ENCODE peak calls at places on chromosomes 6 and 20, in eight cellular contexts. G is transverse colon, A is sigmoid colon, W is GM23338, L is breast epithelium, U is prostate gland, H is K562, M is GM12892. J is an unnamed sample.

GRCh38 chr20:4136967-4137334 is 121.6 kb upstream of the RNF24 start:
- DNase-seq in G (no peak), A (no peak), W (no peak), L (no peak), U (no peak), H (no peak), M (no peak), J (no peak)

GRCh38 chr6:12296255-12296573 is 6.1 kb downstream of the EDN1 start:
- DNase-seq in G (peak), A (no peak), W (no peak), L (no peak), U (no peak), H (no peak), M (no peak), J (peak)

GRCh38 chr6:161228911-161229591 is 44.8 kb downstream of the AGPAT4 start:
- DNase-seq in G (no peak), A (no peak), W (no peak), L (no peak), U (no peak), H (peak), M (no peak), J (no peak)

GRCh38 chr20:32462900-32463641 is 104.9 kb downstream of the ASXL1 start:
- DNase-seq in G (peak), A (peak), W (no peak), L (no peak), U (no peak), H (no peak), M (no peak), J (peak)

GRCh38 chr6:53484409-53485280 is 60.3 kb downstream of the GCLC start:
- DNase-seq in G (peak), A (peak), W (peak), L (no peak), U (peak), H (peak), M (no peak), J (peak)

GRCh38 chr6:44381739-44382138 is 5.8 kb upstream of the CDC5L start:
- DNase-seq in G (no peak), A (no peak), W (no peak), L (no peak), U (no peak), H (no peak), M (no peak), J (no peak)

GRCh38 chr6:8113260-8113659 is 10.9 kb upstream of the EEF1E1 start:
- DNase-seq in G (no peak), A (no peak), W (no peak), L (no peak), U (no peak), H (no peak), M (no peak), J (no peak)

GRCh38 chr6:157505912-157506491 is 125.0 kb downstream of the ZDHHC14 start:
- DNase-seq in G (no peak), A (no peak), W (no peak), L (no peak), U (no peak), H (peak), M (no peak), J (no peak)

GRCh38 chr6:16154904-16155303 is 26.0 kb downstream of the MYLIP start:
- DNase-seq in G (no peak), A (no peak), W (no peak), L (no peak), U (no peak), H (no peak), M (no peak), J (no peak)

GRCh38 chr6:47729019-47729418 is 30.6 kb downstream of the ADGRF4 start:
- DNase-seq in G (no peak), A (no peak), W (no peak), L (no peak), U (no peak), H (no peak), M (no peak), J (no peak)

GRCh38 chr6:390914-391558 is 516 bp upstream of the IRF4 start:
- DNase-seq in G (no peak), A (no peak), W (peak), L (no peak), U (no peak), H (no peak), M (no peak), J (no peak)

GRCh38 chr6:36666726-36667591 is 11.6 kb upstream of the CDKN1A start:
- DNase-seq in G (peak), A (peak), W (peak), L (no peak), U (peak), H (peak), M (peak), J (peak)

GRCh38 chr6:42771741-42772100 is 10.1 kb upstream of the BICRAL start:
- DNase-seq in G (no peak), A (no peak), W (no peak), L (no peak), U (no peak), H (no peak), M (no peak), J (no peak)

GRCh38 chr6:15516923-15517560 is 145.8 kb downstream of the DTNBP1 start:
- DNase-seq in G (no peak), A (peak), W (no peak), L (no peak), U (no peak), H (no peak), M (no peak), J (no peak)

GRCh38 chr6:146935489-146935888 is 268.7 kb upstream of the STXBP5 start:
- DNase-seq in G (no peak), A (no peak), W (no peak), L (no peak), U (no peak), H (no peak), M (no peak), J (no peak)

GRCh38 chr6:75818061-75818855 is 69.2 kb downstream of the MYO6 start:
- DNase-seq in G (no peak), A (no peak), W (no peak), L (no peak), U (no peak), H (no peak), M (no peak), J (no peak)

GRCh38 chr6:148343028-148343374 is 363 bp downstream of the SASH1 start:
- DNase-seq in G (no peak), A (no peak), W (peak), L (no peak), U (peak), H (no peak), M (no peak), J (no peak)

GRCh38 chr6:170293881-170294755 is 3.2 kb upstream of the DLL1 start:
- DNase-seq in G (no peak), A (peak), W (no peak), L (no peak), U (no peak), H (no peak), M (no peak), J (no peak)

GRCh38 chr6:101296184-101296583 is 97.3 kb upstream of the GRIK2 start:
- DNase-seq in G (no peak), A (no peak), W (no peak), L (no peak), U (no peak), H (no peak), M (no peak), J (no peak)

GRCh38 chr6:52362443-52363221 is 681 bp downstream of the PAQR8 start:
- DNase-seq in G (peak), A (peak), W (peak), L (no peak), U (no peak), H (peak), M (peak), J (peak)

GRCh38 chr6:148455674-148456559 is 113.3 kb downstream of the SASH1 start:
- DNase-seq in G (no peak), A (no peak), W (peak), L (no peak), U (no peak), H (no peak), M (no peak), J (no peak)

GRCh38 chr20:56628015-56628872 is 862 bp upstream of the TFAP2C start:
- DNase-seq in G (no peak), A (peak), W (peak), L (no peak), U (no peak), H (no peak), M (no peak), J (no peak)

GRCh38 chr20:6416371-6416770 is 293.5 kb upstream of the FERMT1 start:
- DNase-seq in G (no peak), A (no peak), W (peak), L (no peak), U (no peak), H (no peak), M (no peak), J (no peak)

GRCh38 chr6:167140589-167141474 is 16.9 kb downstream of the GPR31 start:
- DNase-seq in G (peak), A (no peak), W (peak), L (no peak), U (no peak), H (no peak), M (no peak), J (no peak)

GRCh38 chr6:169450097-169450496 is 196.5 kb upstream of the THBS2 start:
- DNase-seq in G (no peak), A (no peak), W (no peak), L (no peak), U (no peak), H (no peak), M (no peak), J (no peak)

DNA sequence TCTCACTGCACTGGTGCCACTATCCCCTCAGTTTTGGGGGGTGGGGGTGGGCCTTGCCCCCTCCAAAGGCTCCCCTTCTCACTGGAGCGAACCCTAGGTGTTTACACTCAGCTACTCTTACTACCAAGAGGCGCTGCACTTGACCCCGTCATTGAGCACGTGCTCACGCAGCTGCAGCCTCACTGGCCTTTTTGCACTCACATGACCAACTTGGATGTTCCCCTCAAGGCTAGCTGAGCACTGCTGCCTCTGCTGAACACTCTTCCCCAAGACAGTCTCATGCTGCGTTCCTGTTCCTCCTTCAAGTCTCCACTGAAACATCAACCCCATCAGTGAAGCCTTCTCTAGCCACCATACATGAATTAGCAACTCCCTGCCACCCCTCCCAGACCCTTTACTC is 4.1 kb downstream of the SOD2 start:
- DNase-seq in G (no peak), A (no peak), W (no peak), L (no peak), U (no peak), H (no peak), M (no peak), J (no peak)
- TF ChIP-seq POLR2AphosphoS5 in G (no peak), A (no peak), W (no peak), L (peak), U (peak), H (no peak), M (no peak), J (no peak)

GRCh38 chr20:38452880-38453624 is 17.9 kb upstream of the SNHG17 start:
- DNase-seq in G (no peak), A (peak), W (no peak), L (peak), U (no peak), H (peak), M (no peak), J (no peak)
- TF ChIP-seq POLR2AphosphoS5 in G (no peak), A (no peak), W (no peak), L (no peak), U (no peak), H (peak), M (no peak), J (no peak)

DNA sequence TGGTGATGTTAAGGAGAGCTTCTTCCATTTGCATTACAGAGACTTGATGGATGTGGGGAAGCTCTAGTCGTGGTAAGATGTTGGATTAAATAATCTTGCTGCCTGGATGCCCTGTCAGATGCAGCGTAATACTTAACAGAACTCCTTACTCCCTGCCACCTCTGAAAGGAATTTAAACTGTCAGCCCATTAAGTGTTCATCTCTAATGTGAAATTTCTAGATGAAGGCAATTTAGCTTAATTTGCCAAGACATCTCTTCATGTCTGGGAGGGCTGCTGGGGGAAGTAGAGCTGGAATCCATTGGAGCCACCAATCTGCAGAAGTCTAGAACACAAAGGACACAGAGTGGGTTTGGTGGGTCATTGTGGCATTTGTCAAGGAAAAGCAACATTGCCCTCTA is 64.4 kb downstream of the SOBP start:
- DNase-seq in G (no peak), A (no peak), W (no peak), L (no peak), U (no peak), H (no peak), M (no peak), J (no peak)
- TF ChIP-seq POLR2AphosphoS5 in G (no peak), A (no peak), W (no peak), L (no peak), U (no peak), H (no peak), M (no peak), J (no peak)

DNA sequence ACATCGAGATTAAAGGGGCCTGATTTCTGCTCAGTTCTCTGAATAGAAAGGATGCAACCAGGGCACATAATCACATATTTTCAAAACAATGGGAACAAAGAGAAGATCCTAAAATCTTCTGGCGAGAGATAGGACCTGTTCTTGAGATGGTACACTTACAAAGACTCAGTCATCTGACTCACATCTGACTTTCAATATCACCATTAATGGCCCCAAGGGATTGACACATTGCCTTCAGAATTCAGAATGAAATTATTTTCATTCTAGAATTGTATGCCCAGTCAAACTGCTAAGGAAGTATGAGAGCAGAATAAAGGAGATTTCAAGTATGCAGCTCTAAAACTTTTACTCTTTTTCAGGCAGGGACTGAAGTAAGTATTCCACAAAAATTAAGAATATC is 240.7 kb upstream of the POU3F2 start:
- DNase-seq in G (no peak), A (no peak), W (no peak), L (no peak), U (no peak), H (no peak), M (no peak), J (no peak)
- TF ChIP-seq POLR2AphosphoS5 in G (no peak), A (no peak), W (no peak), L (no peak), U (no peak), H (no peak), M (no peak), J (no peak)

GRCh38 chr20:48686238-48687096 is 141.3 kb downstream of the PREX1 start:
- DNase-seq in G (no peak), A (no peak), W (no peak), L (no peak), U (peak), H (peak), M (no peak), J (peak)

GRCh38 chr20:48689388-48689787 is 138.4 kb downstream of the PREX1 start:
- DNase-seq in G (no peak), A (no peak), W (no peak), L (no peak), U (no peak), H (no peak), M (no peak), J (no peak)

GRCh38 chr20:48688579-48688978 is 139.2 kb downstream of the PREX1 start:
- DNase-seq in G (no peak), A (no peak), W (no peak), L (no peak), U (no peak), H (no peak), M (no peak), J (no peak)

GRCh38 chr20:48685300-48685699 is 142.5 kb downstream of the PREX1 start:
- DNase-seq in G (no peak), A (no peak), W (no peak), L (no peak), U (no peak), H (no peak), M (no peak), J (no peak)

GRCh38 chr20:48687097-48687800 is 140.6 kb downstream of the PREX1 start:
- DNase-seq in G (no peak), A (no peak), W (no peak), L (no peak), U (no peak), H (no peak), M (no peak), J (no peak)
- TF ChIP-seq POLR2AphosphoS5 in G (no peak), A (no peak), W (no peak), L (no peak), U (no peak), H (no peak), M (no peak), J (no peak)

DNA sequence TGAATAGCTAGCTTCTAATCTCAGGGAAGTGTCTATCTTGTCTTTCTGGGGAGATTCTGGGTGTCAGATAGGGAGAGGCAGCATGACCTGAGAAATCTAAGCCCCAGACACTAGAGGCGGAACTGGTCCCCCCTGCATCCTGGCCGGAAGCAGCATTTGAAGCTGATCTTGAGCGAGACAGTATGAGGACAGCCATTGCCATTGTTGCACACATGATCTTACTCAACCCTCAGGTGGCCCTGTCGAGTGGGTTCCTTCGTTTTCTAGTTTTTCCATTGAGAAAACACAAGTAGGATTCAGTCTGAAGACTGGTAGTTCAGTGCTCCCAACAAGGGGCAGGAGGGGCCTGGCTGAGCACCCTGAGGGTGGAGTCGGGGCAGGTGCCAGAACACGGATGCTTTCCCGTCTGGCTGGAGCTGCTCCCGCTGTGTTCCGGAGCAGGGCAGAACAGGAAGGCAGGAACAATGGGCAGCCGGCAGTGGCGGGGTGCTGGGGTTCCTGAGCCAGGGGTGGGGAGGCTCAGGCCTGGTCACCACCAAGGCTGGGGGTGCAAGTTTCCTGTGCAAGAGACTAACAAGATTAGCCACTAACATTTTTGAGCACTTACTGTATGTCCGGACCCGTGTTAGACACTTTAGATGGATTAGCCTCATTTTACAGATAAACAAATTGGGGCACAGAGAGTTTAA is 7.9 kb upstream of the SDCBP2 start:
- DNase-seq in G (peak), A (peak), W (peak), L (peak), U (peak), H (no peak), M (no peak), J (peak)
- TF ChIP-seq POLR2AphosphoS5 in G (peak), A (peak), W (no peak), L (peak), U (peak), H (no peak), M (no peak), J (peak)

GRCh38 chr20:10277616-10278015 is 59.0 kb downstream of the SNAP25 start:
- DNase-seq in G (no peak), A (no peak), W (no peak), L (no peak), U (no peak), H (no peak), M (no peak), J (no peak)

GRCh38 chr20:10281911-10282310 is 63.3 kb downstream of the SNAP25 start:
- DNase-seq in G (no peak), A (no peak), W (no peak), L (no peak), U (no peak), H (no peak), M (no peak), J (no peak)

GRCh38 chr20:10280016-10280908 is 61.6 kb downstream of the SNAP25 start:
- DNase-seq in G (no peak), A (no peak), W (peak), L (no peak), U (no peak), H (no peak), M (no peak), J (no peak)

GRCh38 chr20:10278416-10278815 is 59.8 kb downstream of the SNAP25 start:
- DNase-seq in G (no peak), A (no peak), W (no peak), L (no peak), U (no peak), H (no peak), M (no peak), J (no peak)

GRCh38 chr20:10276886-10277580 is 58.4 kb downstream of the SNAP25 start:
- DNase-seq in G (no peak), A (no peak), W (no peak), L (no peak), U (no peak), H (no peak), M (no peak), J (no peak)
- TF ChIP-seq POLR2AphosphoS5 in G (no peak), A (no peak), W (no peak), L (no peak), U (no peak), H (no peak), M (no peak), J (no peak)

GRCh38 chr6:5958948-5959347 is 47.8 kb downstream of the NRN1 start:
- DNase-seq in G (no peak), A (no peak), W (peak), L (no peak), U (no peak), H (no peak), M (no peak), J (no peak)
- TF ChIP-seq POLR2AphosphoS5 in G (no peak), A (no peak), W (no peak), L (no peak), U (no peak), H (no peak), M (no peak), J (no peak)

J was measured in stomach.